ENCODE peak calls at places on chromosomes 11 and 22, in ten cellular contexts. P is activated T-cell treated with anti-CD3 and anti-CD28 coated beads for 1 hour; I is D341Med; W is Calu3; X is breast epithelium; Q is naive thymus-derived CD4-positive, alpha-beta T cell; G is HTR-8/SVneo; J is HCEC 1CT; L is activated effector memory CD4-positive, alpha-beta T cell treated with anti-CD3 and anti-CD28 coated beads, Interleukin-2, amount 50 U/mL, for 16 hours; N is activated naive CD8-positive, alpha-beta T cell treated with anti-CD3 and anti-CD28 coated beads for 36 hours. U is an unnamed sample.

GRCh38 chr22:37198290-37199102 is 10.4 kb upstream of the C1QTNF6 start:
- DNase-seq in P (peak), I (peak), W (peak), X (peak), Q (peak), G (peak), J (peak), L (peak), N (peak), U (peak)

GRCh38 chr22:23383491-23384450 is 196.3 kb downstream of the IGLL1 start:
- DNase-seq in P (no peak), I (no peak), W (no peak), X (no peak), Q (no peak), G (no peak), J (no peak), L (no peak), N (no peak), U (no peak)

GRCh38 chr11:17738350-17739207 is 4.0 kb downstream of the KCNC1 start:
- DNase-seq in P (no peak), I (peak), W (no peak), X (no peak), Q (no peak), G (no peak), J (no peak), L (peak), N (no peak), U (no peak)

GRCh38 chr22:16783930-16784354 is 41.3 kb downstream of the XKR3 start:
- DNase-seq in P (no peak), I (peak), W (no peak), X (no peak), Q (no peak), G (peak), J (no peak), L (no peak), N (no peak), U (peak)

GRCh38 chr11:11958403-11958802 is 50.0 kb downstream of the DKK3 start:
- DNase-seq in P (no peak), I (no peak), W (no peak), X (no peak), Q (no peak), G (no peak), J (no peak), L (no peak), N (no peak), U (no peak)

GRCh38 chr11:26191193-26191592 is 140.7 kb upstream of the ANO3 start:
- DNase-seq in P (no peak), I (no peak), W (no peak), X (no peak), Q (no peak), G (no peak), J (no peak), L (no peak), N (no peak), U (no peak)

GRCh38 chr11:433641-434040 is 8.2 kb downstream of the ANO9 start:
- DNase-seq in P (no peak), I (no peak), W (no peak), X (no peak), Q (no peak), G (no peak), J (no peak), L (no peak), N (no peak), U (no peak)

GRCh38 chr11:73170140-73170539 is 28.0 kb upstream of the FCHSD2 start:
- DNase-seq in P (no peak), I (no peak), W (no peak), X (no peak), Q (no peak), G (no peak), J (no peak), L (no peak), N (no peak), U (no peak)

GRCh38 chr22:49255154-49255553 is 572.5 kb downstream of the BRD1 start:
- DNase-seq in P (no peak), I (no peak), W (no peak), X (no peak), Q (no peak), G (no peak), J (no peak), L (peak), N (no peak), U (no peak)

GRCh38 chr11:2933376-2934056 is 4.3 kb upstream of the PHLDA2 start:
- DNase-seq in P (no peak), I (no peak), W (peak), X (peak), Q (peak), G (peak), J (peak), L (peak), N (peak), U (peak)

GRCh38 chr22:18968011-18968749 is 32.1 kb upstream of the PRODH start:
- DNase-seq in P (no peak), I (no peak), W (peak), X (no peak), Q (no peak), G (no peak), J (no peak), L (no peak), N (no peak), U (peak)